ENCODE peak calls at places on chromosomes 7 and 10, in nine cellular contexts. One of them, this sample, is unnamed.

GRCh38 chr7:27172823-27173411 is 1.2 kb downstream of the HOXA10 start:
- DNase-seq in activated CD8-positive, alpha-beta memory T cell treated with anti-CD3 and anti-CD28 coated beads for 48 hours: no peak
- DNase-seq in amygdala: no peak
- DNase-seq in RCC 7860: peak
- DNase-seq in iPS-NIHi11: peak
- DNase-seq in RKO: peak
- DNase-seq in suprapubic skin: peak
- DNase-seq in NCI-H1105 treated with DMSO at 0.1 percent for 48 hours: peak
- DNase-seq in T-helper 9 cell: no peak
- DNase-seq in this sample: no peak

GRCh38 chr7:128773604-128774003 is 2.0 kb downstream of the OPN1SW start:
- DNase-seq in activated CD8-positive, alpha-beta memory T cell treated with anti-CD3 and anti-CD28 coated beads for 48 hours: no peak
- DNase-seq in amygdala: no peak
- DNase-seq in RCC 7860: no peak
- DNase-seq in iPS-NIHi11: no peak
- DNase-seq in RKO: no peak
- DNase-seq in suprapubic skin: no peak
- DNase-seq in NCI-H1105 treated with DMSO at 0.1 percent for 48 hours: no peak
- DNase-seq in T-helper 9 cell: no peak
- DNase-seq in this sample: no peak

GRCh38 chr7:38310601-38311057 is 37.2 kb upstream of the TARP start:
- DNase-seq in activated CD8-positive, alpha-beta memory T cell treated with anti-CD3 and anti-CD28 coated beads for 48 hours: no peak
- DNase-seq in amygdala: no peak
- DNase-seq in RCC 7860: no peak
- DNase-seq in iPS-NIHi11: no peak
- DNase-seq in RKO: no peak
- DNase-seq in suprapubic skin: no peak
- DNase-seq in NCI-H1105 treated with DMSO at 0.1 percent for 48 hours: no peak
- DNase-seq in T-helper 9 cell: no peak
- DNase-seq in this sample: no peak

GRCh38 chr7:41940760-41941343 is 238.0 kb upstream of the INHBA start:
- DNase-seq in activated CD8-positive, alpha-beta memory T cell treated with anti-CD3 and anti-CD28 coated beads for 48 hours: no peak
- DNase-seq in amygdala: peak
- DNase-seq in RCC 7860: peak
- DNase-seq in iPS-NIHi11: peak
- DNase-seq in RKO: peak
- DNase-seq in suprapubic skin: no peak
- DNase-seq in NCI-H1105 treated with DMSO at 0.1 percent for 48 hours: peak
- DNase-seq in T-helper 9 cell: peak
- DNase-seq in this sample: peak

GRCh38 chr7:17917842-17918241 is 22.5 kb downstream of the SNX13 start:
- DNase-seq in activated CD8-positive, alpha-beta memory T cell treated with anti-CD3 and anti-CD28 coated beads for 48 hours: no peak
- DNase-seq in amygdala: no peak
- DNase-seq in RCC 7860: no peak
- DNase-seq in iPS-NIHi11: no peak
- DNase-seq in RKO: no peak
- DNase-seq in suprapubic skin: no peak
- DNase-seq in NCI-H1105 treated with DMSO at 0.1 percent for 48 hours: no peak
- DNase-seq in T-helper 9 cell: no peak
- DNase-seq in this sample: no peak

GRCh38 chr7:14899065-14899464 is 3.5 kb downstream of the DGKB start:
- DNase-seq in activated CD8-positive, alpha-beta memory T cell treated with anti-CD3 and anti-CD28 coated beads for 48 hours: no peak
- DNase-seq in amygdala: no peak
- DNase-seq in RCC 7860: no peak
- DNase-seq in iPS-NIHi11: no peak
- DNase-seq in RKO: no peak
- DNase-seq in suprapubic skin: no peak
- DNase-seq in NCI-H1105 treated with DMSO at 0.1 percent for 48 hours: peak
- DNase-seq in T-helper 9 cell: no peak
- DNase-seq in this sample: no peak

GRCh38 chr10:27643296-27643695 is 102.3 kb downstream of the MKX start:
- DNase-seq in activated CD8-positive, alpha-beta memory T cell treated with anti-CD3 and anti-CD28 coated beads for 48 hours: no peak
- DNase-seq in amygdala: no peak
- DNase-seq in RCC 7860: no peak
- DNase-seq in iPS-NIHi11: no peak
- DNase-seq in RKO: no peak
- DNase-seq in suprapubic skin: no peak
- DNase-seq in NCI-H1105 treated with DMSO at 0.1 percent for 48 hours: no peak
- DNase-seq in T-helper 9 cell: no peak
- DNase-seq in this sample: no peak

GRCh38 chr10:101063548-101064414 is 2.0 kb downstream of the KAZALD1 start:
- DNase-seq in activated CD8-positive, alpha-beta memory T cell treated with anti-CD3 and anti-CD28 coated beads for 48 hours: no peak
- DNase-seq in amygdala: no peak
- DNase-seq in RCC 7860: no peak
- DNase-seq in iPS-NIHi11: no peak
- DNase-seq in RKO: no peak
- DNase-seq in suprapubic skin: no peak
- DNase-seq in NCI-H1105 treated with DMSO at 0.1 percent for 48 hours: no peak
- DNase-seq in T-helper 9 cell: no peak
- DNase-seq in this sample: no peak

GRCh38 chr7:25632616-25633015 is 404.3 kb upstream of the NPVF start:
- DNase-seq in activated CD8-positive, alpha-beta memory T cell treated with anti-CD3 and anti-CD28 coated beads for 48 hours: no peak
- DNase-seq in amygdala: no peak
- DNase-seq in RCC 7860: no peak
- DNase-seq in iPS-NIHi11: no peak
- DNase-seq in RKO: no peak
- DNase-seq in suprapubic skin: no peak
- DNase-seq in NCI-H1105 treated with DMSO at 0.1 percent for 48 hours: no peak
- DNase-seq in T-helper 9 cell: no peak
- DNase-seq in this sample: no peak

GRCh38 chr7:24965831-24966708 is 13.9 kb downstream of the OSBPL3 start:
- DNase-seq in activated CD8-positive, alpha-beta memory T cell treated with anti-CD3 and anti-CD28 coated beads for 48 hours: no peak
- DNase-seq in amygdala: no peak
- DNase-seq in RCC 7860: peak
- DNase-seq in iPS-NIHi11: peak
- DNase-seq in RKO: no peak
- DNase-seq in suprapubic skin: no peak
- DNase-seq in NCI-H1105 treated with DMSO at 0.1 percent for 48 hours: no peak
- DNase-seq in T-helper 9 cell: no peak
- DNase-seq in this sample: peak

GRCh38 chr7:130912086-130912909 is 178.3 kb upstream of the KLF14 start:
- DNase-seq in activated CD8-positive, alpha-beta memory T cell treated with anti-CD3 and anti-CD28 coated beads for 48 hours: no peak
- DNase-seq in amygdala: no peak
- DNase-seq in RCC 7860: peak
- DNase-seq in iPS-NIHi11: no peak
- DNase-seq in RKO: peak
- DNase-seq in suprapubic skin: no peak
- DNase-seq in NCI-H1105 treated with DMSO at 0.1 percent for 48 hours: no peak
- DNase-seq in T-helper 9 cell: no peak
- DNase-seq in this sample: no peak

GRCh38 chr7:68770649-68771048 is 827.6 kb upstream of the AUTS2 start:
- DNase-seq in activated CD8-positive, alpha-beta memory T cell treated with anti-CD3 and anti-CD28 coated beads for 48 hours: no peak
- DNase-seq in amygdala: no peak
- DNase-seq in RCC 7860: no peak
- DNase-seq in iPS-NIHi11: no peak
- DNase-seq in RKO: no peak
- DNase-seq in suprapubic skin: no peak
- DNase-seq in NCI-H1105 treated with DMSO at 0.1 percent for 48 hours: peak
- DNase-seq in T-helper 9 cell: no peak
- DNase-seq in this sample: no peak

This sample was measured in natural killer cell.